ENCODE peak calls at places on chromosomes 13 and 19, in eight cellular contexts. R is nephron progenitor cell, C is HFF-Myc, T is mammary epithelial cell, E is MCF 10A, M is heart right ventricle, P is IMR-90, S is lower leg skin. Z is an unnamed sample.

GRCh38 chr19:45254044-45254531 is 3.0 kb downstream of the MARK4 start:
- DNase-seq in R (no peak), C (no peak), T (no peak), E (no peak), M (no peak), P (no peak), S (no peak), Z (no peak)

GRCh38 chr19:5707576-5708575 is 12.1 kb downstream of the LONP1 start:
- DNase-seq in R (no peak), C (no peak), T (no peak), E (no peak), M (no peak), P (no peak), S (no peak), Z (no peak)

GRCh38 chr13:99542788-99543406 is 41.6 kb downstream of the TM9SF2 start:
- DNase-seq in R (no peak), C (no peak), T (no peak), E (no peak), M (no peak), P (no peak), S (no peak), Z (no peak)

GRCh38 chr13:114119196-114119595 is 13.2 kb downstream of the RASA3 start:
- DNase-seq in R (peak), C (peak), T (peak), E (peak), M (peak), P (peak), S (no peak), Z (peak)

GRCh38 chr13:111577956-111578595 is 257.6 kb downstream of the TEX29 start:
- DNase-seq in R (no peak), C (no peak), T (no peak), E (no peak), M (no peak), P (no peak), S (no peak), Z (no peak)

GRCh38 chr19:53196777-53197396 is 3.7 kb upstream of the ZNF665 start:
- DNase-seq in R (peak), C (no peak), T (peak), E (no peak), M (peak), P (peak), S (peak), Z (peak)

GRCh38 chr13:99692854-99693253 is 191.6 kb downstream of the TM9SF2 start:
- DNase-seq in R (no peak), C (no peak), T (no peak), E (no peak), M (no peak), P (no peak), S (no peak), Z (no peak)

GRCh38 chr13:35648109-35648508 is 171.6 kb upstream of the MAB21L1 start:
- DNase-seq in R (no peak), C (no peak), T (no peak), E (no peak), M (no peak), P (peak), S (no peak), Z (no peak)

GRCh38 chr19:6740589-6741348 is 1.3 kb downstream of the TRIP10 start:
- DNase-seq in R (peak), C (no peak), T (peak), E (peak), M (peak), P (peak), S (peak), Z (no peak)

GRCh38 chr13:104431895-104432294 is 1365.7 kb upstream of the SLC10A2 start:
- DNase-seq in R (no peak), C (no peak), T (no peak), E (no peak), M (no peak), P (no peak), S (no peak), Z (no peak)

GRCh38 chr13:41650706-41651105 is 193.4 kb downstream of the RGCC start:
- DNase-seq in R (no peak), C (no peak), T (no peak), E (no peak), M (no peak), P (no peak), S (no peak), Z (no peak)

GRCh38 chr13:109869312-109870237 is 83.2 kb upstream of the IRS2 start:
- DNase-seq in R (peak), C (peak), T (peak), E (no peak), M (peak), P (peak), S (no peak), Z (no peak)

GRCh38 chr19:15195381-15195964 is 5.3 kb downstream of the NOTCH3 start:
- DNase-seq in R (peak), C (no peak), T (peak), E (peak), M (peak), P (peak), S (peak), Z (peak)

GRCh38 chr13:113948034-113948742 is 25.7 kb downstream of the C13orf46 start:
- DNase-seq in R (no peak), C (no peak), T (no peak), E (no peak), M (no peak), P (no peak), S (no peak), Z (no peak)

GRCh38 chr13:99373436-99373835 is 66.2 kb upstream of the GPR183 start:
- DNase-seq in R (no peak), C (no peak), T (no peak), E (no peak), M (no peak), P (no peak), S (peak), Z (no peak)

GRCh38 chr19:45470147-45471081 is 2.6 kb downstream of the FOSB start:
- DNase-seq in R (peak), C (no peak), T (peak), E (peak), M (no peak), P (peak), S (no peak), Z (no peak)

GRCh38 chr13:96112936-96113335 is 23.0 kb downstream of the HS6ST3 start:
- DNase-seq in R (no peak), C (no peak), T (no peak), E (peak), M (no peak), P (no peak), S (no peak), Z (no peak)

GRCh38 chr13:113785051-113786010 is 26.3 kb downstream of the TMEM255B start:
- DNase-seq in R (no peak), C (peak), T (peak), E (peak), M (no peak), P (peak), S (peak), Z (no peak)

GRCh38 chr19:927044-927706 is 1.3 kb downstream of the ARID3A start:
- DNase-seq in R (peak), C (no peak), T (no peak), E (peak), M (no peak), P (no peak), S (peak), Z (no peak)

GRCh38 chr13:110005563-110005962 is 219.2 kb upstream of the IRS2 start:
- DNase-seq in R (no peak), C (no peak), T (peak), E (no peak), M (no peak), P (no peak), S (peak), Z (no peak)

GRCh38 chr13:99124695-99125334 is 75.8 kb upstream of the UBAC2 start:
- DNase-seq in R (no peak), C (peak), T (peak), E (peak), M (no peak), P (peak), S (no peak), Z (no peak)

GRCh38 chr13:80824231-80824630 is 483.3 kb upstream of the SPRY2 start:
- DNase-seq in R (no peak), C (no peak), T (no peak), E (peak), M (peak), P (no peak), S (no peak), Z (no peak)

GRCh38 chr13:94612050-94612449 is 10.4 kb downstream of the GPR180 start:
- DNase-seq in R (no peak), C (no peak), T (no peak), E (no peak), M (no peak), P (no peak), S (no peak), Z (no peak)

GRCh38 chr19:1312732-1313694 is 27.3 kb downstream of the EFNA2 start:
- DNase-seq in R (no peak), C (no peak), T (peak), E (peak), M (no peak), P (peak), S (peak), Z (no peak)

GRCh38 chr13:22926176-22927007 is 254.4 kb upstream of the SGCG start:
- DNase-seq in R (peak), C (no peak), T (no peak), E (no peak), M (peak), P (no peak), S (peak), Z (peak)

GRCh38 chr19:55647732-55648656 is at the start of gene CCDC106:
- DNase-seq in R (peak), C (no peak), T (peak), E (no peak), M (peak), P (peak), S (no peak), Z (peak)

GRCh38 chr13:33244210-33244906 is 41.2 kb downstream of the STARD13 start:
- DNase-seq in R (no peak), C (no peak), T (no peak), E (no peak), M (no peak), P (no peak), S (no peak), Z (no peak)

GRCh38 chr13:29457299-29457698 is 138.2 kb downstream of the SLC7A1 start:
- DNase-seq in R (no peak), C (peak), T (peak), E (peak), M (no peak), P (peak), S (no peak), Z (no peak)

GRCh38 chr13:33976965-33977364 is 159.0 kb downstream of the RFC3 start:
- DNase-seq in R (no peak), C (no peak), T (no peak), E (no peak), M (no peak), P (no peak), S (no peak), Z (no peak)

GRCh38 chr13:102138635-102139225 is 263.1 kb downstream of the FGF14 start:
- DNase-seq in R (no peak), C (no peak), T (no peak), E (no peak), M (no peak), P (peak), S (no peak), Z (no peak)

GRCh38 chr19:54133312-54133956 is 4.1 kb upstream of the CNOT3 start:
- DNase-seq in R (peak), C (no peak), T (no peak), E (peak), M (no peak), P (no peak), S (no peak), Z (peak)

GRCh38 chr19:15780595-15781418 is 6.7 kb upstream of the OR10H5 start:
- DNase-seq in R (no peak), C (no peak), T (peak), E (no peak), M (no peak), P (no peak), S (peak), Z (no peak)

GRCh38 chr19:43560687-43561086 is 14.6 kb downstream of the XRCC1 start:
- DNase-seq in R (no peak), C (no peak), T (no peak), E (peak), M (no peak), P (peak), S (no peak), Z (no peak)

GRCh38 chr13:114010401-114011101 is 36.7 kb upstream of the C13orf46 start:
- DNase-seq in R (no peak), C (no peak), T (no peak), E (no peak), M (no peak), P (no peak), S (peak), Z (no peak)

GRCh38 chr19:49362048-49362925 is at the start of gene TEAD2:
- DNase-seq in R (peak), C (no peak), T (peak), E (peak), M (peak), P (peak), S (peak), Z (peak)

GRCh38 chr19:4233282-4233853 is 4.0 kb downstream of the EBI3 start:
- DNase-seq in R (peak), C (no peak), T (no peak), E (peak), M (no peak), P (peak), S (no peak), Z (peak)
- TF ChIP-seq CTCF in R (peak), C (peak), T (peak), E (peak), M (no peak), P (peak), S (no peak), Z (peak)

DNA sequence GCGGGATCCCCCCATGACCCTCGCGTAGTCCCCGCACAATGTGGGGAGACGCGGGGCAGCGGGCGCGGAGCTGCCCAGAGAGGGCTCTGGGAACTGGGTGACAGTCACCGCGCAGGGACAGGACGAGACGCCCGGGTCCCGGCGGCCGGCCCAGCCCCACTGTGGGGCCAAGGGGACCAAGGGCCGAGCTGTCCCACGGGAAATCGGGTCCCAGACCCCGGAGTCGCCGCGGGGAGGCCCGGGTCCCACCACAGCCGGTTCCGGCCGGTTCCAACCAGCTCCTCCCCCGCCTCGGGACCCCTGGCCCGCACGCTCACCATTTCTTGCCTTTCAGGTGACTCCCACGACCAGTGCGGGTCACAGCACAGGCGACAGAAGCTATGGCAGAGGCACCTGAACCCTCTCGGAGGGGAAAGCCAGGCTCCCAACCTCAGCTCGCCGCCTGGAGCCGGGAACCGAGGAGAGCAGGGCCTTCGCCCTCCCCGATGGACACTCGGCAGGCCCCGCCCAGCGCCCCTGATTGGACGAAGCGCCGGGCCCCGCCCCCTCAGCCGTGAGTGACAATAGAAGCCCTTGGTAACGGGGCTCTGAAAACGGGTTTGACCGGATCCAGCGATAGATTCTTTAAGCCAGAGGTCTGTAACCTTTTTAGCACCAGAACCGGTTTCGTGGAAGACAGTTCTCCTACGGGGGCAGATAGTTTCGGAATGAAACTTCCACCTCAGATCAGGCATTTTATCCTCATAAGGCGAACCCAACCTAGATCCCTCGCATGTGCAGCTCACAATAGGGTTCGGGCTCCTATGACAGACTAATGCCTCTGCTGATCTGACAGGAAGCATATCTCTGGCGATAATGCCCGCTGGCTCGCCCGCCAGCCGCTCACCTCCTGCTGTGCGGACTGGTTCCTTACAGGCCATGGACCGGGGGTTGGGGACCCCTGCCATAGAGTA is at the start of gene ZNF433:
- DNase-seq in R (peak), C (peak), T (peak), E (peak), M (peak), P (peak), S (peak), Z (peak)
- TF ChIP-seq CTCF in R (no peak), C (no peak), T (no peak), E (no peak), M (no peak), P (no peak), S (no peak), Z (no peak)

GRCh38 chr13:44243198-44243852 is 130.3 kb upstream of the SERP2 start:
- DNase-seq in R (peak), C (no peak), T (peak), E (peak), M (peak), P (peak), S (no peak), Z (no peak)
- TF ChIP-seq CTCF in R (peak), C (peak), T (no peak), E (peak), M (peak), P (peak), S (no peak), Z (no peak)

GRCh38 chr19:18230941-18231734 is 4.9 kb upstream of the PDE4C start:
- DNase-seq in R (no peak), C (no peak), T (no peak), E (no peak), M (no peak), P (no peak), S (no peak), Z (no peak)

GRCh38 chr19:18231775-18232174 is 5.5 kb upstream of the PDE4C start:
- DNase-seq in R (no peak), C (no peak), T (no peak), E (no peak), M (no peak), P (no peak), S (no peak), Z (no peak)

GRCh38 chr19:18229915-18230314 is 3.7 kb upstream of the PDE4C start:
- DNase-seq in R (no peak), C (no peak), T (no peak), E (no peak), M (no peak), P (no peak), S (no peak), Z (no peak)

GRCh38 chr19:18227781-18228271 is 1.6 kb upstream of the PDE4C start:
- DNase-seq in R (no peak), C (no peak), T (no peak), E (no peak), M (no peak), P (no peak), S (no peak), Z (no peak)

DNA sequence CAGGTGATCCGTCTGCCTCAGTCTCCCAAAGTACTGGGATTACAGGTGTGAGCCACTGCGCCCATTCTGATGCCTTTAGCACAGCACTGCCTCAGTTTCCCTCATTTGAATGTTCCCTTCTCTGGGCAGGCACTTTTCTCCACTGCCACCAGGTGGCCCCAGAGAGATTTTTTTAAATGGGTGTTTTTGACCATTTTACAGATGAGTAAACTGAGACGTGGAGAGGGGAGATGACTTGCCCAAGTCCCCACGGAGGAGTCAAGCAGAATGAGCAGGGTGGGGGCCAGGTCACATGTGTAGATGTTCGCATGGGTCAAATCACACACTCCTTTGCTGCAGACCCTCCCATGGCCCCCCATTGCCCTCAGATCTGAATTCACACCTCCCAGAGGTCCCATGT is 3.2 kb upstream of the PDE4C start:
- DNase-seq in R (no peak), C (no peak), T (no peak), E (no peak), M (no peak), P (no peak), S (no peak), Z (no peak)
- TF ChIP-seq CTCF in R (peak), C (peak), T (peak), E (peak), M (no peak), P (peak), S (no peak), Z (peak)

DNA sequence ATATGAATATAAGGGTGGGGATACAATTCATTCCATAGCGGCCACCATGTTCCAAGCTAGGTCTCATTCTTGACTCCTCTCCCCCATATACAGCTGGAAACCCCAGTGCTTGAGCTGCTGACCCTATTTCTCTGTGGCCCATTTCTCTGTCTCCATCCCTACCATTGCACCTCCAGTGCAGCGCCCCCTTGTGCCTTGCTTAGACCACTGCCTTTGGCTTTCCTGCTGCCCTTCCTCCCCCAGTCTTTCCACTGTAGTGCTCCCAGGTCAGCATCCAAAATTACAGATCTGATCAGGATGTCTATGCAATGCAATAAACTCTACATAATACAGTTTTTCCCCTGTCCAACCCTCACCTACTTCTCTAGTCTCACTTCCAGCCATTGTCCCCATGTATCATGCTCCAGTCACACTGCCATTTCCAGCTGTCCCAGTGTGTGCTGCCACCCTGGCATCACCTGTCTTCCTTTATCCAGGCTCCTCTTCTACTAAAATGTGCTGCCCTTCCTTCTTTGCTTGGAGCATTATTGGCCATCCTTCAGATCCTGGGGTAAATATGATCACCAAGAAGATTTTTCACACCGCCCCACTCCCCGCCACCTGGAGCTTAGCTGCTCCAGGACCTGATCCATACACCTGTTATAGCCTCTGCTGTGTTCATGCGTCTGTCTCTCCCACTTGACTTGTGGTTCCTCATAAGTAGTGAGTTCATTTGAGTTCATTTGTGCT is 199.4 kb upstream of the IPO5 start:
- DNase-seq in R (no peak), C (no peak), T (no peak), E (no peak), M (no peak), P (no peak), S (no peak), Z (no peak)
- TF ChIP-seq CTCF in R (no peak), C (peak), T (no peak), E (no peak), M (no peak), P (no peak), S (no peak), Z (no peak)

Z was measured in mesothelial cell of epicardium.